ENCODE peak calls at places on chromosomes 12 and 14, in four cellular contexts. One of them, this sample, is unnamed.

GRCh38 chr14:64400829-64401459 is 12.8 kb downstream of the MTHFD1 start:
- DNase-seq in testis: no peak
- DNase-seq in cardiac muscle cell: peak
- DNase-seq in lung: no peak
- DNase-seq in this sample: no peak

GRCh38 chr12:69880566-69880965 is 55.5 kb downstream of the MYRFL start:
- DNase-seq in testis: no peak
- DNase-seq in lung: no peak
- DNase-seq in cardiac muscle cell: peak
- DNase-seq in this sample: no peak

GRCh38 chr14:71324767-71325272 is 417.6 kb downstream of the PCNX1 start:
- DNase-seq in cardiac muscle cell: peak
- DNase-seq in testis: no peak
- DNase-seq in lung: no peak
- DNase-seq in this sample: no peak

GRCh38 chr14:73491256-73491976 is 683 bp downstream of the RIOX1 start:
- DNase-seq in cardiac muscle cell: peak
- DNase-seq in lung: peak
- DNase-seq in testis: peak
- DNase-seq in this sample: no peak

GRCh38 chr12:5768171-5768879 is 176.7 kb downstream of the ANO2 start:
- DNase-seq in lung: peak
- DNase-seq in cardiac muscle cell: no peak
- DNase-seq in testis: peak
- DNase-seq in this sample: no peak

GRCh38 chr12:94725375-94726168 is 75.2 kb upstream of the TMCC3 start:
- DNase-seq in testis: no peak
- DNase-seq in cardiac muscle cell: peak
- DNase-seq in lung: no peak
- DNase-seq in this sample: peak

GRCh38 chr12:86929962-86930361 is 673.8 kb upstream of the MGAT4C start:
- DNase-seq in lung: no peak
- DNase-seq in testis: no peak
- DNase-seq in cardiac muscle cell: no peak
- DNase-seq in this sample: no peak

GRCh38 chr12:1093166-1093751 is 102.2 kb downstream of the ERC1 start:
- DNase-seq in testis: peak
- DNase-seq in lung: no peak
- DNase-seq in cardiac muscle cell: peak
- DNase-seq in this sample: peak

GRCh38 chr12:27841392-27841882 is 61.4 kb upstream of the MANSC4 start:
- DNase-seq in cardiac muscle cell: peak
- DNase-seq in testis: no peak
- DNase-seq in lung: no peak
- DNase-seq in this sample: peak

GRCh38 chr14:28762290-28762948 is 4.2 kb upstream of the FOXG1 start:
- DNase-seq in cardiac muscle cell: no peak
- DNase-seq in lung: no peak
- DNase-seq in testis: no peak
- DNase-seq in this sample: no peak

GRCh38 chr12:92469837-92470236 is 233.0 kb upstream of the PLEKHG7 start:
- DNase-seq in testis: peak
- DNase-seq in cardiac muscle cell: peak
- DNase-seq in lung: no peak
- DNase-seq in this sample: no peak

GRCh38 chr12:62207248-62207647 is 53.0 kb upstream of the USP15 start:
- DNase-seq in cardiac muscle cell: no peak
- DNase-seq in lung: no peak
- DNase-seq in testis: no peak
- DNase-seq in this sample: no peak

GRCh38 chr12:22625671-22626251 is 790 bp downstream of the ETNK1 start:
- DNase-seq in cardiac muscle cell: peak
- DNase-seq in testis: peak
- DNase-seq in lung: no peak
- DNase-seq in this sample: no peak

GRCh38 chr12:22626429-22626828 is 1.5 kb downstream of the ETNK1 start:
- DNase-seq in lung: no peak
- DNase-seq in cardiac muscle cell: peak
- DNase-seq in testis: peak
- DNase-seq in this sample: no peak

GRCh38 chr12:22624908-22625646 is at the start of gene ETNK1:
- DNase-seq in cardiac muscle cell: peak
- DNase-seq in testis: peak
- DNase-seq in lung: peak
- DNase-seq in this sample: peak

GRCh38 chr12:22627351-22627750 is 2.4 kb downstream of the ETNK1 start:
- DNase-seq in lung: no peak
- DNase-seq in testis: no peak
- DNase-seq in cardiac muscle cell: no peak
- DNase-seq in this sample: no peak

DNA sequence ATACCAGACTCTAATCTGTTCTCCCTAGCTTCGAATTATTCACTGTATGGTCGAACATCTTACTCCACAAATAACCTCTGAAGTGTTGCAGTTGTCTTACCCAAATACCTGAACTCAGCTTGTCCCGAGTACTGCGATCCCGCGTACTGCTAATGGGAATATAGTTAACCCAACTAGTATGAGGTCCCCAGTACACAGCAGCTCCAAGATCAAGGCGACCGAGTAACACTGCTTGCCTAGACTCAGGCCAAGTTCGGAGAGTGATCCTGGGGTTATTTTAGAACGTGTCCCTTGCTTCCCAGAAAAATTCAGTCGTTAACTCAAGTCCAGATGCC is 431 bp upstream of the ETNK1 start:
- DNase-seq in lung: no peak
- DNase-seq in cardiac muscle cell: no peak
- DNase-seq in testis: no peak
- DNase-seq in this sample: no peak
- H3K4me3 ChIP-seq in lung: peak
- H3K4me3 ChIP-seq in cardiac muscle cell: peak
- H3K4me3 ChIP-seq in testis: peak
- H3K4me3 ChIP-seq in this sample: peak

GRCh38 chr12:127165567-127166392 is 1101.2 kb upstream of the TMEM132C start:
- DNase-seq in testis: peak
- DNase-seq in cardiac muscle cell: peak
- DNase-seq in lung: peak
- DNase-seq in this sample: peak
- H3K4me3 ChIP-seq in testis: peak
- H3K4me3 ChIP-seq in cardiac muscle cell: peak
- H3K4me3 ChIP-seq in lung: peak
- H3K4me3 ChIP-seq in this sample: peak

DNA sequence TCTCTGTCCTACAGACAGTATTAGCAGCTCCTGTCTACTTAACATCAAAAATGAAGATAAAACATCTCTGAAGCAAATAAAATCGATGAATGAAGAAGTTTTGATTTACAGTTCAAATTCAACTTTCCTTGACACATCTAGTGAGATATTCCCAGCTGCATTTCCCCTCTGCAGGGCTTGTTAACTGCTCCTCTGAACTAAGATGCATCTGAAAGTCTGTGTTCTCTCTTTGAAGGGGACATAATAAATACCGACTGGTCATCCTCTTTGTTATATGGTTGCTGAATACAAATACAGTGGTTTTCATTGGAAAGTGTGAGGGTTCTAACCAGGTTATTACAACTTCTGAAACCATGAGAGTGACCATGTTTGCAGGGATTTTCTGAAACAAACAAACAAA is 266.4 kb upstream of the SLC16A7 start:
- DNase-seq in testis: no peak
- DNase-seq in lung: no peak
- DNase-seq in cardiac muscle cell: no peak
- DNase-seq in this sample: no peak
- H3K4me3 ChIP-seq in testis: no peak
- H3K4me3 ChIP-seq in lung: no peak
- H3K4me3 ChIP-seq in cardiac muscle cell: no peak
- H3K4me3 ChIP-seq in this sample: no peak

GRCh38 chr12:132506730-132507538 is 17.0 kb downstream of the FBRSL1 start:
- DNase-seq in cardiac muscle cell: peak
- DNase-seq in lung: peak
- DNase-seq in testis: peak
- DNase-seq in this sample: no peak
- H3K4me3 ChIP-seq in cardiac muscle cell: no peak
- H3K4me3 ChIP-seq in lung: no peak
- H3K4me3 ChIP-seq in testis: no peak
- H3K4me3 ChIP-seq in this sample: no peak

GRCh38 chr12:89320735-89321134 is 31.6 kb downstream of the DUSP6 start:
- DNase-seq in cardiac muscle cell: no peak
- DNase-seq in lung: no peak
- DNase-seq in testis: no peak
- DNase-seq in this sample: no peak

GRCh38 chr12:89316705-89317139 is 35.6 kb downstream of the DUSP6 start:
- DNase-seq in cardiac muscle cell: no peak
- DNase-seq in testis: no peak
- DNase-seq in lung: no peak
- DNase-seq in this sample: no peak

GRCh38 chr12:89319606-89320005 is 32.7 kb downstream of the DUSP6 start:
- DNase-seq in testis: no peak
- DNase-seq in lung: no peak
- DNase-seq in cardiac muscle cell: no peak
- DNase-seq in this sample: no peak

GRCh38 chr12:89323568-89324218 is 28.6 kb downstream of the DUSP6 start:
- DNase-seq in testis: no peak
- DNase-seq in cardiac muscle cell: no peak
- DNase-seq in lung: no peak
- DNase-seq in this sample: no peak

GRCh38 chr12:89319111-89319510 is 33.2 kb downstream of the DUSP6 start:
- DNase-seq in lung: no peak
- DNase-seq in cardiac muscle cell: peak
- DNase-seq in testis: no peak
- DNase-seq in this sample: no peak
- H3K4me3 ChIP-seq in lung: no peak
- H3K4me3 ChIP-seq in cardiac muscle cell: no peak
- H3K4me3 ChIP-seq in testis: no peak
- H3K4me3 ChIP-seq in this sample: no peak

DNA sequence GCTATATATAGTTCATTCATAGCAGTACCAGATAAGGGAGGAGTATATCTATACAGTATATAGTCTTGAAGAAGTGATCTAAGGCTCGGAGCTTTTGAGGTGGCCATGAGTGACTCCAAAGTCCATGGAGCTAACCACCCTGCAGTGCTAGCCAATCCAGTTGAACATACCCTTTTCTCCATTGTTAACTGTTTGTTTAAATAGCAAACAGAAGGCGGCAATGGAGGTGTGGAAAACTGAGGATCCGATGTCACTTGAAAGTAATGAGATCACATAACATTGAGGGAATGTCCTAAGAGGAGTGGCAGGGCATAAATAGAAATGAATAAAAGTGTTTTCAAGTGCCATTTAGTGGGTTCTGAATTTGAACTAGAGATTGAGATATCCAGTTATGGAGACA is 12.4 kb upstream of the SNAPC1 start:
- DNase-seq in testis: no peak
- DNase-seq in cardiac muscle cell: peak
- DNase-seq in lung: no peak
- DNase-seq in this sample: no peak
- H3K4me3 ChIP-seq in testis: no peak
- H3K4me3 ChIP-seq in cardiac muscle cell: peak
- H3K4me3 ChIP-seq in lung: no peak
- H3K4me3 ChIP-seq in this sample: no peak

DNA sequence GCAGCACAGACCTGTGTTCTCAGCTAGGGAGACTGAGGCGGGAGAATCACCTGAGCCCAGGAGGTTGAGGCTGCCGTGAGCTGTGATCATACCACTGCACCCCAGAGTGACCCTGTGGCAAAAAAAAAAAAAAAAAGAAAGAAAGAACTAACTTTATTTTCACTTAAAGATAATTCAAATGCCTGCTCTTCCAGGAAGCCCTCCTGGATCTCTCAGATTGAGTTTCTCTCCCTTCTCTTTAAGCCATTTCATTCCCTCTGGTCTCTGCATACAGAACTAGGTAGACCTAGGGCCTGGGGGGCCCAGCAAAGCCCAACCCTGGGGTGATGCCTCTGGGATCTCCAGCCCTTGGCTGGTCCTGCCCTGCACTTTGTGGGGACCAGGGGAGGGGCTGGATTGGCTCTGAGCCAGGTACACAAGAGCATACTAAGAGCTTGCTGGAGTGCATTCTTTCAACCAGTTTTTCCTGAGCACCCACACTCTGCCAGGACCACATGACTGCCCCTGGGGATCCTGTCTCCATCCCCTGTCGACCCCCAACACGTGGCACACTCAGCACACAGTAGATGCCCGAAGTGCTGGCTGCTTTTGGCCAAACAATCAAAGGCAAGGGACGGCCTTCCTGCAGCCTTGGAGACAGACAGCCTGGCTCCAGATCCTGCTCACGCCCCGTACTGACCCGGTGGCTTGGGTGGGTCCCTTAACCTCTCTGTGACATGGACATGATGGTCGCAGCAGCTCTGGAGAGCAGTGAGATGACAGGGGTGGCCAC is 52.7 kb downstream of the CYP46A1 start:
- DNase-seq in cardiac muscle cell: no peak
- DNase-seq in lung: no peak
- DNase-seq in testis: no peak
- DNase-seq in this sample: no peak
- H3K4me3 ChIP-seq in cardiac muscle cell: no peak
- H3K4me3 ChIP-seq in lung: no peak
- H3K4me3 ChIP-seq in testis: no peak
- H3K4me3 ChIP-seq in this sample: no peak

GRCh38 chr12:16587110-16587453 is 18.9 kb downstream of the LMO3 start:
- DNase-seq in cardiac muscle cell: no peak
- DNase-seq in lung: no peak
- DNase-seq in testis: no peak
- DNase-seq in this sample: no peak
- H3K4me3 ChIP-seq in cardiac muscle cell: no peak
- H3K4me3 ChIP-seq in lung: no peak
- H3K4me3 ChIP-seq in testis: no peak
- H3K4me3 ChIP-seq in this sample: no peak

GRCh38 chr12:104279164-104279563 is 24.4 kb upstream of the EID3 start:
- DNase-seq in cardiac muscle cell: no peak
- DNase-seq in lung: no peak
- DNase-seq in testis: no peak
- DNase-seq in this sample: no peak

GRCh38 chr12:104281636-104282035 is 21.9 kb upstream of the EID3 start:
- DNase-seq in testis: no peak
- DNase-seq in lung: no peak
- DNase-seq in cardiac muscle cell: peak
- DNase-seq in this sample: no peak

GRCh38 chr12:104280703-104281458 is 22.7 kb upstream of the EID3 start:
- DNase-seq in testis: no peak
- DNase-seq in lung: no peak
- DNase-seq in cardiac muscle cell: peak
- DNase-seq in this sample: peak

GRCh38 chr12:104282109-104282508 is 21.4 kb upstream of the EID3 start:
- DNase-seq in cardiac muscle cell: peak
- DNase-seq in lung: no peak
- DNase-seq in testis: no peak
- DNase-seq in this sample: peak

GRCh38 chr12:104280111-104280510 is 23.4 kb upstream of the EID3 start:
- DNase-seq in testis: no peak
- DNase-seq in cardiac muscle cell: no peak
- DNase-seq in lung: no peak
- DNase-seq in this sample: no peak
- H3K4me3 ChIP-seq in testis: no peak
- H3K4me3 ChIP-seq in cardiac muscle cell: no peak
- H3K4me3 ChIP-seq in lung: no peak
- H3K4me3 ChIP-seq in this sample: peak

GRCh38 chr12:79692860-79693605 is 2.3 kb upstream of the PAWR start:
- DNase-seq in testis: no peak
- DNase-seq in cardiac muscle cell: peak
- DNase-seq in lung: no peak
- DNase-seq in this sample: peak
- H3K4me3 ChIP-seq in testis: no peak
- H3K4me3 ChIP-seq in cardiac muscle cell: no peak
- H3K4me3 ChIP-seq in lung: no peak
- H3K4me3 ChIP-seq in this sample: no peak